ENCODE peak calls at places on chromosomes 11 and 22, in ten cellular contexts. H is epithelial cell of esophagus; S is lower lobe of right lung; Y is Right ventricle myocardium superior; J is NCI-H2081; P is activated T-helper 1 cell treated with anti-CD3 and anti-CD28 coated beads, Interleukin-12 subunit alpha, Interleukin-12 subunit beta, Interleukin-2, Interleukin-4 antibody, amounts not matched to agents 30 ng/mL and 10 ng/mL and 1 ng/mL, durations not matched to agents 14 hours and 24 hours and 36 hours; N is neuronal stem cell; W is CD8-positive, alpha-beta T cell; L is endothelial cell; I is ecto neural progenitor cell. A is an unnamed sample.
A peak's percentile ranks its signal among the peaks of the same experiment; 100 is the strongest.

GRCh38 chr11:92920295-92920694 is 49.2 kb upstream of the MTNR1B start:
- DNase-seq in S (no peak), J (no peak), N (no peak), I (no peak), H (no peak), Y (no peak), L (no peak), P (no peak), W (no peak), A (no peak)

GRCh38 chr22:23910496-23911190 is 16.5 kb downstream of the MIF start:
- DNase-seq in I (peak; percentile 29), Y (no peak), W (no peak), L (no peak), N (no peak), H (no peak), P (no peak), J (no peak), S (no peak), A (no peak)

GRCh38 chr11:94151903-94152677 is 23.4 kb downstream of the PANX1 start:
- DNase-seq in S (no peak), I (no peak), L (no peak), N (no peak), H (peak; percentile 95), W (no peak), Y (no peak), J (no peak), P (no peak), A (no peak)

GRCh38 chr11:42647993-42648392 is 663.8 kb upstream of the API5 start:
- DNase-seq in J (no peak), I (no peak), Y (no peak), L (no peak), P (no peak), N (no peak), H (no peak), W (no peak), S (no peak), A (no peak)

GRCh38 chr22:45263790-45264269 is 20.9 kb upstream of the UPK3A start:
- DNase-seq in J (no peak), S (peak; percentile 77), Y (peak; percentile 85), L (peak; percentile 71), P (no peak), H (peak; percentile 86), I (peak; percentile 79), N (no peak), W (no peak), A (peak; percentile 72)

GRCh38 chr22:50118557-50119168 is 28.9 kb downstream of the MOV10L1 start:
- DNase-seq in N (no peak), H (no peak), J (no peak), W (no peak), S (no peak), Y (no peak), P (no peak), I (no peak), L (no peak), A (no peak)

GRCh38 chr22:36301384-36301828 is 48.5 kb downstream of the APOL1 start:
- DNase-seq in Y (peak; percentile 84), W (peak; percentile 89), N (peak; percentile 54), S (peak; percentile 82), J (peak; percentile 44), L (peak; percentile 79), P (peak; percentile 65), H (peak; percentile 67), I (peak; percentile 80), A (peak; percentile 67)

GRCh38 chr11:95372097-95372656 is 141.2 kb upstream of the SESN3 start:
- DNase-seq in W (no peak), H (no peak), N (no peak), J (no peak), I (no peak), P (no peak), S (no peak), L (no peak), Y (no peak), A (no peak)

GRCh38 chr11:38446336-38446735 is 1848.3 kb upstream of the RAG2 start:
- DNase-seq in N (no peak), J (no peak), L (no peak), S (no peak), H (no peak), Y (no peak), P (no peak), W (no peak), I (no peak), A (no peak)

GRCh38 chr11:58900479-58901420 is 38.5 kb upstream of the GLYATL1 start:
- DNase-seq in Y (peak; percentile 74), J (no peak), L (peak; percentile 90), P (peak; percentile 9), I (peak; percentile 91), S (peak; percentile 75), N (peak; percentile 92), W (no peak), H (peak; percentile 85), A (peak; percentile 63)